ENCODE peak calls at places on chromosomes 2 and 18, in seven cellular contexts. A is stomach, W is T follicular helper cell, G is cardiac fibroblast, Z is HTR-8/SVneo, U is brain microvascular endothelial cell, O is Right ventricle myocardium inferior. E is an unnamed sample.
A peak's percentile ranks its signal among the peaks of the same experiment; 100 is the strongest.

GRCh38 chr2:54725343-54726099 is 2.1 kb downstream of the EML6 start:
- DNase-seq in A (no peak), W (no peak), G (no peak), Z (no peak), U (no peak), O (no peak), E (no peak)

GRCh38 chr2:150710916-150711315 is 223.4 kb upstream of the RND3 start:
- DNase-seq in A (no peak), W (no peak), G (no peak), Z (no peak), U (no peak), O (no peak), E (no peak)

GRCh38 chr18:35252466-35252865 is 11.6 kb downstream of the ZNF397 start:
- DNase-seq in A (no peak), W (no peak), G (no peak), Z (no peak), U (no peak), O (no peak), E (no peak)

GRCh38 chr2:21111012-21111411 is 12.8 kb upstream of the TDRD15 start:
- DNase-seq in A (no peak), W (no peak), G (no peak), Z (no peak), U (no peak), O (no peak), E (no peak)

GRCh38 chr18:32610116-32610630 is 139.5 kb upstream of the GAREM1 start:
- DNase-seq in A (no peak), W (no peak), G (no peak), Z (no peak), U (no peak), O (no peak), E (no peak)

GRCh38 chr2:219501441-219501840 is 2.8 kb downstream of the GMPPA start:
- DNase-seq in A (no peak), W (no peak), G (no peak), Z (no peak), U (no peak), O (no peak), E (no peak)

GRCh38 chr18:23703057-23703986 is 14.1 kb downstream of the LAMA3 start:
- DNase-seq in A (no peak), W (no peak), G (peak; percentile 78), Z (peak; percentile 36), U (peak; percentile 81), O (no peak), E (peak; percentile 42)

GRCh38 chr18:23341983-23342382 is 111.1 kb upstream of the RIOK3 start:
- DNase-seq in A (no peak), W (no peak), G (no peak), Z (no peak), U (no peak), O (no peak), E (no peak)

GRCh38 chr2:196677404-196677803 is 37.9 kb downstream of the CCDC150 start:
- DNase-seq in A (no peak), W (no peak), G (peak; percentile 52), Z (no peak), U (peak; percentile 41), O (no peak), E (peak; percentile 8)

GRCh38 chr18:35143615-35144596 is 96.9 kb upstream of the ZNF397 start:
- DNase-seq in A (peak; percentile 60), W (peak; percentile 12), G (peak; percentile 72), Z (peak; percentile 10), U (peak; percentile 54), O (no peak), E (peak; percentile 28)

GRCh38 chr2:18536100-18536499 is 24.4 kb downstream of the RDH14 start:
- DNase-seq in A (no peak), W (no peak), G (no peak), Z (peak; percentile 32), U (peak; percentile 37), O (no peak), E (no peak)

GRCh38 chr2:178873912-178874311 is 66.7 kb upstream of the TTN start:
- DNase-seq in A (no peak), W (no peak), G (no peak), Z (no peak), U (no peak), O (no peak), E (no peak)

GRCh38 chr2:175575346-175576258 is 394.1 kb upstream of the ATP5MC3 start:
- DNase-seq in A (no peak), W (no peak), G (no peak), Z (no peak), U (no peak), O (no peak), E (no peak)

GRCh38 chr2:47767880-47768609 is 14.9 kb upstream of the MSH6 start:
- DNase-seq in A (peak; percentile 77), W (peak; percentile 47), G (peak; percentile 63), Z (peak; percentile 69), U (peak; percentile 21), O (peak; percentile 91), E (no peak)

GRCh38 chr2:151922845-151923666 is 94.8 kb upstream of the ARL5A start:
- DNase-seq in A (peak; percentile 64), W (no peak), G (peak; percentile 57), Z (peak; percentile 13), U (peak; percentile 10), O (peak; percentile 88), E (no peak)

GRCh38 chr2:159939946-159940345 is 122.5 kb downstream of the PLA2R1 start:
- DNase-seq in A (no peak), W (no peak), G (peak; percentile 58), Z (peak; percentile 30), U (no peak), O (no peak), E (no peak)

GRCh38 chr2:68834737-68835136 is 36.5 kb downstream of the BMP10 start:
- DNase-seq in A (no peak), W (no peak), G (no peak), Z (no peak), U (no peak), O (no peak), E (no peak)

GRCh38 chr2:99698896-99699295 is 209.1 kb upstream of the REV1 start:
- DNase-seq in A (no peak), W (no peak), G (no peak), Z (no peak), U (no peak), O (no peak), E (no peak)

GRCh38 chr18:62018761-62019041 is 125.9 kb upstream of the RNF152 start:
- DNase-seq in A (no peak), W (no peak), G (no peak), Z (no peak), U (no peak), O (no peak), E (no peak)

GRCh38 chr2:165114345-165114943 is 89.4 kb downstream of the SCN3A start:
- DNase-seq in A (no peak), W (no peak), G (peak; percentile 2), Z (peak; percentile 14), U (peak; percentile 82), O (no peak), E (peak; percentile 10)

GRCh38 chr2:20304411-20304810 is 46.2 kb downstream of the PUM2 start:
- DNase-seq in A (no peak), W (no peak), G (no peak), Z (peak; percentile 35), U (peak; percentile 59), O (no peak), E (peak; percentile 30)

GRCh38 chr2:127392133-127392827 is 4.5 kb upstream of the MAP3K2 start:
- DNase-seq in A (no peak), W (no peak), G (peak; percentile 36), Z (no peak), U (no peak), O (no peak), E (no peak)

E was measured in amniotic stem cell.